ENCODE peak calls at places on chromosomes 3 and 15, in nine cellular contexts. I is neural progenitor cell, S is cardiac muscle cell, A is heart left ventricle, B is SJSA1, V is ovary, H is OCI-LY7, U is psoas muscle, M is body of pancreas. C is an unnamed sample. For H3K9me3 and H3K4me1, the result is how much of the 10 kb centered on the place peaks cover.

GRCh38 chr15:96322401-96323249 is 7.9 kb upstream of the NR2F2 start:
- DNase-seq in H (no peak), S (no peak), M (no peak), I (peak), U (peak), B (no peak), A (no peak), V (peak), C (peak)

GRCh38 chr15:45399381-45400212 is 21.3 kb upstream of the GATM start:
- DNase-seq in H (peak), V (no peak), I (peak), A (no peak), S (peak), M (peak), U (no peak), B (no peak), C (no peak)

GRCh38 chr3:147360936-147361670 is 45.2 kb downstream of the ZIC4 start:
- DNase-seq in H (no peak), M (no peak), S (no peak), V (no peak), B (no peak), U (no peak), A (no peak), I (peak), C (no peak)

GRCh38 chr15:80780416-80781221 is 1.4 kb downstream of the CEMIP start:
- DNase-seq in H (no peak), I (peak), A (peak), V (peak), S (peak), U (peak), M (peak), B (peak), C (peak)

GRCh38 chr3:152037304-152037703 is 163.9 kb downstream of the SUCNR1 start:
- DNase-seq in V (no peak), S (no peak), B (no peak), A (no peak), H (no peak), U (no peak), I (no peak), M (no peak), C (no peak)

GRCh38 chr3:45942051-45942825 is 1.0 kb upstream of the CXCR6 start:
- DNase-seq in V (no peak), H (no peak), U (no peak), B (no peak), S (no peak), A (no peak), I (no peak), M (peak), C (no peak)

GRCh38 chr3:48563382-48563918 is at the start of gene UCN2:
- DNase-seq in B (no peak), I (no peak), V (no peak), U (no peak), S (peak), A (no peak), H (no peak), M (no peak), C (no peak)

GRCh38 chr15:81155375-81156218 is 21.5 kb downstream of the CFAP161 start:
- DNase-seq in M (peak), U (peak), B (no peak), I (peak), V (no peak), A (no peak), S (peak), H (peak), C (no peak)

GRCh38 chr15:31279221-31280036 is 47.2 kb upstream of the KLF13 start:
- DNase-seq in A (no peak), H (no peak), B (peak), U (no peak), S (no peak), V (no peak), M (peak), I (no peak), C (no peak)

GRCh38 chr3:105866656-105867653 is 1.9 kb downstream of the CBLB start:
- DNase-seq in I (peak), V (no peak), U (no peak), A (peak), H (peak), S (peak), B (no peak), M (no peak), C (no peak)

GRCh38 chr15:101204744-101205535 is 46.9 kb downstream of the CHSY1 start:
- DNase-seq in A (no peak), S (peak), V (no peak), M (no peak), I (no peak), H (no peak), B (no peak), U (no peak), C (no peak)

GRCh38 chr3:45687828-45688193 is 1.4 kb upstream of the SACM1L start:
- DNase-seq in A (no peak), H (peak), I (no peak), V (no peak), S (no peak), B (no peak), M (no peak), U (no peak), C (no peak)

GRCh38 chr3:39107056-39107873 is at the start of the genes GORASP1 and TTC21A:
- DNase-seq in A (peak), H (peak), B (peak), V (peak), I (peak), S (peak), U (peak), M (peak), C (peak)

GRCh38 chr3:124986153-124987143 is 51.9 kb upstream of the MUC13 start:
- DNase-seq in S (peak), H (no peak), A (no peak), U (no peak), I (peak), V (no peak), M (no peak), B (peak), C (no peak)

GRCh38 chr15:23033979-23034378 is 5.4 kb downstream of the TUBGCP5 start:
- DNase-seq in H (no peak), A (no peak), I (no peak), M (no peak), U (no peak), B (no peak), V (no peak), S (no peak), C (no peak)

GRCh38 chr3:170090601-170090981 is 52.8 kb downstream of the GPR160 start:
- DNase-seq in V (no peak), U (no peak), M (no peak), B (no peak), S (no peak), I (no peak), H (no peak), A (no peak), C (no peak)

GRCh38 chr15:100330221-100330620 is 11.6 kb downstream of the ADAMTS17 start:
- DNase-seq in B (no peak), I (no peak), V (no peak), M (no peak), U (no peak), S (no peak), A (no peak), H (peak), C (no peak)

GRCh38 chr3:72847282-72847681 is 963 bp downstream of the SHQ1 start:
- DNase-seq in S (peak), U (no peak), H (peak), M (no peak), V (no peak), A (no peak), I (no peak), B (no peak), C (no peak)

GRCh38 chr3:172550347-172550943 is 27.2 kb upstream of the TNFSF10 start:
- DNase-seq in U (no peak), I (no peak), M (no peak), H (no peak), V (no peak), S (peak), B (peak), A (no peak), C (no peak)

GRCh38 chr15:57881361-57881760 is 174.8 kb downstream of the POLR2M start:
- DNase-seq in U (no peak), A (no peak), I (no peak), H (no peak), S (no peak), B (no peak), M (no peak), V (no peak), C (no peak)

GRCh38 chr3:45701167-45701867 is 12.1 kb downstream of the SACM1L start:
- DNase-seq in V (no peak), M (no peak), S (no peak), U (no peak), A (no peak), I (peak), B (no peak), H (no peak), C (no peak)

GRCh38 chr3:87047857-87048256 is 56.9 kb upstream of the VGLL3 start:
- DNase-seq in U (no peak), M (no peak), S (no peak), A (no peak), I (no peak), V (no peak), B (no peak), H (no peak), C (no peak)

DNA sequence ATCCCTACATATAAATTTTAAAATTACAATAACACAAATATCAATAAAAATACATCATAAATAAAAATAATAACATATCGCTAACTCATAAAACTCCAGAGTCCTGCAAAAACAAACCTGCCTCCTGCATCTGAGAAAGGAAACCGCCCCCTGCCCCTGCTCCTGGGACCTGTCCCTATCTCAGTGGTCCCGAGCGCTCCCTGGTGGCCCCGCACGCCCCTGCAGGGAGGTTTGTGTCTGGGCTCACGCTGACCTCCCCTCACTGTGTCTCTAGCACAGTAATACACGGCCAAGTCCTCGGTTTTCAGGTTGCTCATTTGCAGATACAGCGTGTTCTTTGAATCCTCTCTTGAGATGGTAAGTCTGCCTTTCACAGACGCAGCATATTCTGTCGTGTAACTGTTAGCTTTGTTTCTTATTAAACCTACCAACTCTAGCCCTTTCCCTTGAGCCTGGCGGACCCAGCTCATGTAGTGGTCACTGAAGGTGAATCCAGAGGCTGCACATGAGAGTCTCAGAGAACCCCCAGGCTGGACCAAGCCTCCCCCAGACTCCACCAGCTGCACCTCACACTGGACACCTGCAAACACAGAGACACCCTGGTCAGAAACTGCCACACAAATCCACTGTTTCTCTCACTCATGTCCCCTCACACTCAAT is 554.1 kb downstream of the GOLGA6L6 start:
- DNase-seq in H (peak), S (no peak), V (no peak), B (no peak), M (no peak), I (no peak), U (no peak), A (no peak), C (no peak)
- H3K9me3 ChIP-seq in H (under half), S (under half), V (under half), B (under half), M (under half), I (under half), U (under half), A (under half), C (under half)

GRCh38 chr3:175335229-175335628 is 476.1 kb downstream of the NAALADL2 start:
- DNase-seq in M (no peak), H (no peak), I (no peak), A (no peak), B (no peak), S (no peak), V (no peak), U (no peak), C (no peak)
- H3K4me1 ChIP-seq in M (under half), H (under half), I (under half), A (under half), B (under half), S (under half), V (under half), U (under half), C (under half)

GRCh38 chr15:25060996-25061620 is 106.3 kb downstream of the SNRPN start:
- DNase-seq in B (peak), M (peak), V (no peak), U (no peak), S (no peak), H (no peak), I (no peak), A (no peak), C (peak)
- H3K9me3 ChIP-seq in B (half or more), M (under half), V (half or more), U (half or more), S (under half), H (under half), I (under half), A (half or more), C (half or more)

GRCh38 chr3:113264249-113264648 is 52.9 kb downstream of the BOC start:
- DNase-seq in S (no peak), V (no peak), M (peak), H (no peak), B (no peak), A (no peak), U (no peak), I (peak), C (no peak)
- H3K4me1 ChIP-seq in S (under half), V (under half), M (under half), H (under half), B (under half), A (under half), U (under half), I (half or more), C (under half)

GRCh38 chr15:27628486-27628885 is 470.6 kb downstream of the OCA2 start:
- DNase-seq in H (no peak), U (no peak), M (no peak), V (no peak), I (no peak), B (no peak), S (no peak), A (no peak), C (no peak)
- H3K9me3 ChIP-seq in H (under half), U (under half), M (under half), V (under half), I (under half), B (under half), S (under half), A (under half), C (under half)

GRCh38 chr3:50353231-50354004 is 2.8 kb downstream of the CYB561D2 start:
- DNase-seq in B (no peak), S (no peak), U (no peak), H (no peak), A (no peak), I (no peak), M (no peak), V (no peak), C (peak)
- H3K4me1 ChIP-seq in B (under half), S (under half), U (half or more), H (half or more), A (under half), I (under half), M (half or more), V (under half), C (half or more)

GRCh38 chr3:89079944-89080343 is 27.5 kb upstream of the EPHA3 start:
- DNase-seq in S (no peak), V (no peak), H (no peak), A (no peak), B (no peak), I (no peak), U (no peak), M (no peak), C (no peak)
- H3K9me3 ChIP-seq in S (under half), V (under half), H (under half), A (under half), B (under half), I (under half), U (under half), M (under half), C (under half)

GRCh38 chr15:91152896-91153581 is 53.0 kb downstream of the SV2B start:
- DNase-seq in V (no peak), M (no peak), H (no peak), I (no peak), A (no peak), U (no peak), S (no peak), B (no peak), C (no peak)
- H3K4me1 ChIP-seq in V (under half), M (under half), H (under half), I (under half), A (under half), U (under half), S (under half), B (under half), C (under half)